ENCODE peak calls at places on chromosomes 12 and 14, in four cellular contexts. V is kidney glomerular epithelial cell, W is activated T-cell treated with anti-CD3 and anti-CD28 coated beads for 1 hour, Q is H9. S is an unnamed sample.

GRCh38 chr12:77777274-77777673 is 53.4 kb upstream of the NAV3 start:
- DNase-seq in V (no peak), W (no peak), Q (no peak), S (no peak)

GRCh38 chr12:38934078-38934584 is 28.7 kb upstream of the CPNE8 start:
- DNase-seq in V (no peak), W (no peak), Q (no peak), S (no peak)

GRCh38 chr12:73514672-73515071 is 1023.0 kb upstream of the ATXN7L3B start:
- DNase-seq in Q (peak; percentile 58), V (no peak), W (no peak), S (no peak)

GRCh38 chr12:11943919-11944318 is 126.8 kb upstream of the BCL2L14 start:
- DNase-seq in V (no peak), W (no peak), Q (no peak), S (no peak)

GRCh38 chr12:103268831-103269514 is 226.8 kb downstream of the C12orf42 start:
- DNase-seq in Q (no peak), V (no peak), W (no peak), S (no peak)

GRCh38 chr12:26939953-26940352 is 1.7 kb downstream of the FGFR1OP2 start:
- DNase-seq in W (no peak), Q (no peak), V (no peak), S (no peak)

GRCh38 chr12:101209319-101210302 is at the start of gene SLC5A8:
- DNase-seq in Q (peak; percentile 69), W (no peak), V (no peak), S (no peak)

GRCh38 chr12:123529636-123530035 is 3.9 kb downstream of the RILPL1 start:
- DNase-seq in V (no peak), Q (no peak), W (no peak), S (no peak)

GRCh38 chr14:66224492-66225178 is 261.5 kb upstream of the CCDC196 start:
- DNase-seq in W (no peak), V (no peak), Q (no peak), S (no peak)

GRCh38 chr14:92619671-92620437 is 106.3 kb downstream of the RIN3 start:
- DNase-seq in W (no peak), V (no peak), Q (no peak), S (no peak)

GRCh38 chr12:81332054-81332453 is 254.2 kb downstream of the ACSS3 start:
- DNase-seq in W (no peak), Q (no peak), V (no peak), S (no peak)

S was measured in cortex of kidney.